ENCODE peak calls at places on chromosomes 13 and 19, in eight cellular contexts. W is non-pigmented ciliary epithelial cell; Y is stimulated activated CD4-positive, alpha-beta T cell treated with anti-CD3 and anti-CD28 coated beads, TNF-alpha, amount 100 ng/mL, for 24 hours; Q is tibial artery; E is iris pigment epithelial cell; O is T-helper 2 cell; V is G401; G is hepatic stellate cell. R is an unnamed sample.

GRCh38 chr19:15300533-15301194 is 31.7 kb downstream of the BRD4 start:
- DNase-seq in W (no peak), Y (no peak), Q (no peak), E (peak), O (no peak), V (no peak), G (no peak), R (no peak)

GRCh38 chr13:70864731-70865130 is 756.5 kb upstream of the KLHL1 start:
- DNase-seq in W (no peak), Y (no peak), Q (no peak), E (no peak), O (no peak), V (no peak), G (no peak), R (no peak)

GRCh38 chr13:33167521-33167920 is 118.0 kb downstream of the STARD13 start:
- DNase-seq in W (no peak), Y (no peak), Q (no peak), E (no peak), O (no peak), V (no peak), G (no peak), R (no peak)

GRCh38 chr19:19533826-19534225 is 4.2 kb upstream of the CILP2 start:
- DNase-seq in W (no peak), Y (no peak), Q (no peak), E (no peak), O (no peak), V (no peak), G (no peak), R (no peak)

GRCh38 chr19:2983351-2984195 is 6.2 kb downstream of the TLE6 start:
- DNase-seq in W (no peak), Y (no peak), Q (peak), E (peak), O (no peak), V (peak), G (peak), R (no peak)

GRCh38 chr19:48624791-48625723 is 5.8 kb downstream of the SPHK2 start:
- DNase-seq in W (no peak), Y (no peak), Q (peak), E (no peak), O (no peak), V (peak), G (no peak), R (no peak)

GRCh38 chr19:55285225-55285890 is 1.6 kb downstream of the BRSK1 start:
- DNase-seq in W (no peak), Y (no peak), Q (no peak), E (no peak), O (no peak), V (peak), G (peak), R (no peak)

GRCh38 chr19:911197-912033 is 1.6 kb downstream of the R3HDM4 start:
- DNase-seq in W (no peak), Y (no peak), Q (no peak), E (no peak), O (no peak), V (no peak), G (no peak), R (no peak)

GRCh38 chr13:89899302-89900103 is 1448.0 kb upstream of the MIR17HG start:
- DNase-seq in W (no peak), Y (no peak), Q (no peak), E (no peak), O (no peak), V (no peak), G (no peak), R (no peak)

GRCh38 chr19:28508666-28509065 is 704.3 kb downstream of the UQCRFS1 start:
- DNase-seq in W (no peak), Y (no peak), Q (no peak), E (no peak), O (no peak), V (no peak), G (no peak), R (no peak)

GRCh38 chr13:80070024-80070703 is 270.8 kb downstream of the SPRY2 start:
- DNase-seq in W (no peak), Y (no peak), Q (no peak), E (no peak), O (no peak), V (no peak), G (no peak), R (no peak)

GRCh38 chr13:77513719-77514335 is 21.7 kb upstream of the SCEL start:
- DNase-seq in W (no peak), Y (no peak), Q (no peak), E (no peak), O (no peak), V (no peak), G (no peak), R (no peak)